ENCODE peak calls at places on chromosome 16, in four cellular contexts. Y is hepatocyte, X is fibroblast of lung, Z is HCT116. N is an unnamed sample.

GRCh38 chr16:86452451-86452850 is 57.9 kb upstream of the FOXF1 start:
- DNase-seq in Y (no peak), X (peak; percentile 66), Z (no peak), N (no peak)

GRCh38 chr16:20944861-20945390 is 44.4 kb downstream of the LYRM1 start:
- DNase-seq in Y (no peak), X (peak; percentile 65), Z (no peak), N (peak; percentile 64)

GRCh38 chr16:69888005-69888560 is 63.1 kb upstream of the CLEC18A start:
- DNase-seq in Y (no peak), X (no peak), Z (no peak), N (peak; percentile 69)

GRCh38 chr16:82070656-82071369 is 35.8 kb downstream of the HSD17B2 start:
- DNase-seq in Y (no peak), X (peak; percentile 88), Z (no peak), N (no peak)

GRCh38 chr16:67406628-67407027 is 9.6 kb downstream of the ZDHHC1 start:
- DNase-seq in Y (no peak), X (peak; percentile 86), Z (no peak), N (no peak)

GRCh38 chr16:70591609-70592008 is 54.8 kb upstream of the IL34 start:
- DNase-seq in Y (peak; percentile 46), X (no peak), Z (no peak), N (no peak)

GRCh38 chr16:66871840-66872239 is 8.5 kb upstream of the PDP2 start:
- DNase-seq in Y (peak; percentile 27), X (no peak), Z (no peak), N (no peak)

GRCh38 chr16:68146583-68146982 is 61.4 kb downstream of the NFATC3 start:
- DNase-seq in Y (peak; percentile 27), X (peak; percentile 17), Z (no peak), N (no peak)

GRCh38 chr16:13856811-13857511 is 63.0 kb upstream of the ERCC4 start:
- DNase-seq in Y (no peak), X (no peak), Z (no peak), N (no peak)

GRCh38 chr16:57765160-57765728 is 29.7 kb downstream of the KATNB1 start:
- DNase-seq in Y (no peak), X (no peak), Z (no peak), N (no peak)

GRCh38 chr16:533391-534088 is 6.0 kb downstream of the CAPN15 start:
- DNase-seq in Y (peak; percentile 86), X (no peak), Z (no peak), N (no peak)

GRCh38 chr16:87824016-87824990 is 45.0 kb downstream of the SLC7A5 start:
- DNase-seq in Y (no peak), X (no peak), Z (no peak), N (peak; percentile 69)

GRCh38 chr16:2250652-2251280 is 621 bp downstream of the ECI1 start:
- DNase-seq in Y (no peak), X (peak; percentile 22), Z (no peak), N (no peak)

GRCh38 chr16:87602005-87602790 is at the start of gene JPH3:
- DNase-seq in Y (peak; percentile 62), X (no peak), Z (no peak), N (no peak)

GRCh38 chr16:11636172-11636721 is 32.0 kb upstream of the SNN start:
- DNase-seq in Y (peak; percentile 83), X (no peak), Z (no peak), N (no peak)
- H3K4me2 ChIP-seq in Y (peak overlapping the region; percentile 67), X (no peak overlapping the region), Z (no peak overlapping the region), N (no peak overlapping the region)

GRCh38 chr16:89473791-89474414 is 16.5 kb downstream of the ANKRD11 start:
- DNase-seq in Y (no peak), X (peak; percentile 77), Z (no peak), N (peak; percentile 37)
- H3K4me1 ChIP-seq in Y (peaks cover 53% of the 10 kb centered on the region), X (peaks cover 17% of the 10 kb centered on the region), Z (peaks cover 80% of the 10 kb centered on the region), N (peaks cover 29% of the 10 kb centered on the region)

DNA sequence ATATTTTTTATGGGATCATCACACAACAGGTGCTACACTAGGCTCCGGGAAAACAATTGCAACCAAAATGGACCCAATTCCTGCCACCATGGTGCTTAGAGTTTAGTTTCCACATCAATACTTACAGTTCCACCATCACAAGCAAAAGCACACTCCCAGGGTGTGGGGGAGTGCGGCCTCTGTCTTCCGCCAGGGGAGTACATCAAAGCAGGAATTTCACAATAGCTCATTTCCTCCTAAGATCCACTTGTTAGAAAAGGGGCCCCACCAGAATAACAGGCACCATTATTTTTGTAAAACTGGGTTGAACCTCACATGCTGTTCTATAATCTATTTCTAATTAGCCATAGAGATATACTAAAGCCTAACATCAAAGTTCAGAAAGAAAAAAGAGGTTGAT is 44.3 kb upstream of the PSMD7 start:
- DNase-seq in Y (no peak), X (no peak), Z (no peak), N (no peak)
- H3K4me2 ChIP-seq in Y (no peak overlapping the region), X (no peak overlapping the region), Z (no peak overlapping the region), N (no peak overlapping the region)

GRCh38 chr16:27720731-27721547 is 171.0 kb downstream of the KATNIP start:
- DNase-seq in Y (no peak), X (no peak), Z (no peak), N (no peak)

GRCh38 chr16:27722892-27723450 is 173.0 kb downstream of the KATNIP start:
- DNase-seq in Y (no peak), X (no peak), Z (no peak), N (no peak)

GRCh38 chr16:27721548-27722265 is 171.8 kb downstream of the KATNIP start:
- DNase-seq in Y (peak; percentile 58), X (peak; percentile 25), Z (no peak), N (no peak)

GRCh38 chr16:27723711-27724490 is 174.0 kb downstream of the KATNIP start:
- DNase-seq in Y (no peak), X (no peak), Z (no peak), N (no peak)

DNA sequence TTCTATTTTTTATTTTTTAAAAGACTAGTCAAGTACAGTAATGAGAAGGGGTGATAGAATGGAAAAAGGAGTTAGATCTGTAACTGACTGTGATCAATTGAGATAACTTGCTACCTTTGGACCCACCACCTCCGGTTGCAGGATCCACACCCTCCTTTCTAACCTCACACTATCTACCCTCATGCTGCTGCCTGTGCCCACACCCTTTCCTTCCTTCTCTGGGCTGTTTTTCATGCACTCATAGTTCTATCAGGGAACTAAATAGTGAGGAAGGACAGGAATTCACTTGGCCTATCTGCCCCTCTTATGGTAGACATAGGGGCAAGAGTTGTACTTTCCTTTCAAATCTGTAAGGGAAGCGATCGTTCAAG is 172.3 kb downstream of the KATNIP start:
- DNase-seq in Y (no peak), X (no peak), Z (no peak), N (no peak)
- H3K4me1 ChIP-seq in Y (peaks cover 45% of the 10 kb centered on the region), X (peaks cover 8% of the 10 kb centered on the region), Z (peaks cover 12% of the 10 kb centered on the region), N (no peaks in the 10 kb centered on the region)

GRCh38 chr16:30997887-30998711 is 12.3 kb downstream of the STX1B start:
- DNase-seq in Y (peak; percentile 66), X (peak; percentile 92), Z (peak; percentile 21), N (no peak)

GRCh38 chr16:31001507-31002251 is 8.8 kb downstream of the STX1B start:
- DNase-seq in Y (no peak), X (no peak), Z (no peak), N (no peak)

GRCh38 chr16:31000671-31001382 is 9.6 kb downstream of the STX1B start:
- DNase-seq in Y (no peak), X (no peak), Z (no peak), N (no peak)

GRCh38 chr16:30997000-30997886 is 12.2 kb downstream of the HSD3B7 start:
- DNase-seq in Y (peak; percentile 91), X (peak; percentile 69), Z (peak; percentile 43), N (peak; percentile 91)

DNA sequence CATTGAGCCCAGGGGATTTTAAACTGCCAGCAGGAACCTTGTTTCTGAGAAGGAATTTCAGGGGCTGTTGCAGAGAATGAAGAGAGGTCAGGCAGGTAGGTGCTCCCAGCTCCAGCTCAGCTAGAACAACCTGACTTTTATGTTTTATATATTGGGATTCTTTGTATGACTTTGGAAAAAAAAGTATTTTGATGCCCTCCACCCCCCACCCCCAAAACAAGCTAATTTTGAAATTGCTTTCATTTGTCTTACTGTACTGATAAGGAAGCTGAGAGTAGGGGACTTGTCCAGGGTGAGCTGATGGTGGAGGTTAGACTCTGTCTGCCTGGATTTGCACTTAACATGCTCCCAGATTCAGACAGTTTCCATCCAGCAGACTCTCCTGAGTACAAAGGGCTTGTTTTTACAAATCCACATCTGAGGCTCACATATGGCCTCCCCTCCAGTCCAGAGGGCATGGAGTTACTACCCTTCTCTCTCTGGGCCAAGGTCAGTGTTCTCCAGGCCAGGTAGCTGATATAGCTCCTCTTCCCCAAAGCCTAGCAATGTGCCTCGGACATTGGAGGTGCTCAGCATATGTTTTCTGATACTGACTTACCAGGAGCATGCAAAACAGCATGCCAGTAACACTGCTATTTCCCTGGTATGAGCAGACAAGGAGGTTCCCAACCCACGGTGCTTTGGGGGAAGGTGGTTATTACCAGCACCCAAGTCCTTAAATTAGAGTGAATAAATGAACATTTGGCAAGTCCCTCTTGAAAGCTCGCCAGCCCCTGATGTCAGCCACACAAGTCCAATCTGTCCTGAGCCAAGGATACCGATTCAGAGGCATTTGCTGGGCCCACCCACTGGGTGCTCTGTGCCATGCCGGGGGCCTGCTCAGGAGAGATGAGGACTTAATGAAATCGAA is 11.3 kb downstream of the STX1B start:
- DNase-seq in Y (no peak), X (peak; percentile 64), Z (no peak), N (no peak)
- H3K4me2 ChIP-seq in Y (no peak overlapping the region), X (no peak overlapping the region), Z (peak overlapping the region; percentile 99), N (no peak overlapping the region)

GRCh38 chr16:65124596-65124995 is 2.7 kb upstream of the CDH11 start:
- DNase-seq in Y (no peak), X (no peak), Z (no peak), N (no peak)

GRCh38 chr16:65123846-65124513 is 2.1 kb upstream of the CDH11 start:
- DNase-seq in Y (peak; percentile 24), X (no peak), Z (no peak), N (no peak)

GRCh38 chr16:65125322-65125721 is 3.5 kb upstream of the CDH11 start:
- DNase-seq in Y (no peak), X (peak; percentile 57), Z (no peak), N (no peak)

GRCh38 chr16:65126845-65127624 is 5.2 kb upstream of the CDH11 start:
- DNase-seq in Y (no peak), X (no peak), Z (no peak), N (no peak)

DNA sequence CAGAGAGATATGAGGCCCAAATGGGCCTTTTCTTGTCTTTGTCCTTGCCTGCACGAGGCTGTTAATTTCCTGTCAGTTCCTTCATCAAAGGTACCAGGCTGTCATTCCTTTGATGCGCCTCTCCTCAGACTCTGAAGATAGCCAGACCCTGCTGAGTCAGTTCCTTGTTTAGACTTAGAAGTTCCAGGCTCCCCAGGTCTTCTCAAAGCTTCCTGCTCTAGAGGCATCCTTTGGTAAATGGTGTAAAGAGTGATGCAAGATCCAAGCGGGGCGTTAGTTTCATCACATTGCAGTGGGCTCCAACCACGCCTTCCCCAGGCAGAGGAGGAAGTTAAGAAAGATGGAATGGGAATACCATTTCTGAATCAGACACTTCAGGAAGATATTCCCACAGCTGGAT is 4.0 kb upstream of the CDH11 start:
- DNase-seq in Y (peak; percentile 72), X (peak; percentile 41), Z (no peak), N (no peak)
- H3K4me1 ChIP-seq in Y (peaks cover 13% of the 10 kb centered on the region), X (no peaks in the 10 kb centered on the region), Z (no peaks in the 10 kb centered on the region), N (no peaks in the 10 kb centered on the region)